ENCODE peak calls at places on chromosomes 4 and X, in five cellular contexts. X is pancreas; V is CD4-positive, CD25-positive, alpha-beta regulatory T cell; Y is GM23248; B is heart right ventricle. O is an unnamed sample.

GRCh38 chrX:103012945-103013344 is 51.0 kb downstream of the BEX1 start:
- DNase-seq in B (no peak), X (no peak), V (no peak), Y (peak; percentile 9), O (no peak)

GRCh38 chr4:141304346-141304745 is 83.7 kb downstream of the ZNF330 start:
- DNase-seq in X (no peak), V (no peak), B (no peak), Y (no peak), O (no peak)

GRCh38 chr4:118270492-118270891 is 82.3 kb downstream of the PRSS12 start:
- DNase-seq in V (peak; percentile 76), Y (peak; percentile 64), B (no peak), X (no peak), O (no peak)

GRCh38 chr4:145098675-145099037 is 545 bp downstream of the ABCE1 start:
- DNase-seq in B (no peak), X (no peak), Y (peak; percentile 86), V (peak; percentile 56), O (no peak)

GRCh38 chr4:110371016-110371795 is 104.7 kb upstream of the ENPEP start:
- DNase-seq in B (no peak), Y (no peak), X (no peak), V (no peak), O (no peak)

GRCh38 chr4:126790633-126791032 is 842.1 kb upstream of the INTU start:
- DNase-seq in V (no peak), B (no peak), X (no peak), Y (peak; percentile 15), O (no peak)

GRCh38 chr4:61408163-61408562 is 208.0 kb downstream of the ADGRL3 start:
- DNase-seq in B (no peak), Y (no peak), V (no peak), X (no peak), O (no peak)

GRCh38 chrX:134443461-134443860 is 16.5 kb upstream of the HPRT1 start:
- DNase-seq in X (no peak), B (no peak), V (no peak), Y (no peak), O (no peak)

GRCh38 chrX:123814343-123814742 is 45.5 kb upstream of the XIAP start:
- DNase-seq in Y (peak; percentile 29), X (no peak), B (no peak), V (no peak), O (no peak)

GRCh38 chr4:142840516-142841123 is 5.5 kb downstream of the INPP4B start:
- DNase-seq in X (no peak), Y (peak; percentile 75), V (peak; percentile 69), B (no peak), O (no peak)

GRCh38 chr4:142846105-142846728 is at the start of gene INPP4B:
- DNase-seq in X (peak; percentile 25), V (peak; percentile 77), B (peak; percentile 42), Y (peak; percentile 89), O (peak; percentile 48)

GRCh38 chr4:142846729-142847606 is 867 bp upstream of the INPP4B start:
- DNase-seq in Y (peak; percentile 39), X (peak; percentile 52), B (peak; percentile 33), V (peak; percentile 81), O (no peak)

GRCh38 chr4:142844782-142845181 is 1.3 kb downstream of the INPP4B start:
- DNase-seq in V (no peak), Y (peak; percentile 4), B (no peak), X (no peak), O (no peak)

DNA sequence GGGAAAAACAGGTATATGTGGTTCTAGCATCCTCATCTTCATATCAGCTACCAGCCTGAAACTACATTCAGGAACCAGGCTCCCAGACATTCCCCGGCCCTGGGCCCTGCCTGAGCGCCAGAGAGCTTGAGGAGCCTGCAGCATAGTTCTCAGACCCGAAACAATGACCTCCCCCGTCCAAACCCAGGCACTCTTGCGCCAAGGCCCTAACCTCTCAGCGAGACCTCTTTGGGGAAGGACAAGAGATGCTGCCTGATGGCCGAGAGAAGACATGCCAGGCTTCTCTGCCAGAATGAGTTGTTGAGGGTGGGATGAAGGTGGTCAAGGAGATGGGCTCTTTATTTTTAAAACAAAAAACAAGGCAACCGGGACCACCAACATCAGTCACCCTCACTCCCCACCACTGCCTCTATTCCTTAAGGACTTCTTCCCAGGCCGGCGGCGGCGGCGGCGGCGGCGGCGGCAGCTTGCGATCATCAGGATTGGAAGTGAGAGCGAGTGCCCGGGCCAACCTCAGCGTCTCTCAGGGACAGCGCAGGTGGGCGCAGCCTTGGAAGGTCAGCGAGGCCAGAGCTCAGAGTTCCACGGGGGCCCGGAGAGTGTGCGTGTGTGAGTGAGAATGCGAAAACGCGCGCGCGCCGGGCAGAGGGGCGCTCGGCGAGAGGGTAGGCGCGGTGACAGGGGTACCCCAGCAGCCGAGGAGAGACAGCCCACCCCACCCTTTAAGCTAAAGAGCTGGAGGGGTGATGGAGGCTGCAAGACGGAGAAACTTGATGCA is 619 bp downstream of the INPP4B start:
- DNase-seq in V (no peak), X (peak; percentile 14), B (peak; percentile 30), Y (peak; percentile 56), O (peak; percentile 47)
- H3K4me3 ChIP-seq in V (peak overlapping the region; percentile 32), X (peak overlapping the region; percentile 33), B (peak overlapping the region; percentile 62), Y (peak overlapping the region; percentile 80), O (peak overlapping the region; percentile 64)

GRCh38 chr4:1843852-1844251 is 12.1 kb downstream of the LETM1 start:
- DNase-seq in V (no peak), B (peak; percentile 46), Y (peak; percentile 47), X (no peak), O (no peak)
- H3K36me3 ChIP-seq in V (peaks cover 50% of the 10 kb centered on the region), B (no peaks in the 10 kb centered on the region), Y (peaks cover 13% of the 10 kb centered on the region), X (peaks cover 16% of the 10 kb centered on the region), O (peaks cover 87% of the 10 kb centered on the region)

GRCh38 chr4:10124167-10124930 is 7.8 kb upstream of the WDR1 start:
- DNase-seq in V (no peak), B (no peak), Y (no peak), X (no peak), O (no peak)

GRCh38 chr4:10130190-10130888 is 13.7 kb upstream of the WDR1 start:
- DNase-seq in Y (no peak), V (no peak), B (no peak), X (no peak), O (no peak)

GRCh38 chr4:10131202-10131601 is 14.6 kb upstream of the WDR1 start:
- DNase-seq in B (no peak), V (no peak), Y (no peak), X (no peak), O (no peak)

GRCh38 chr4:10129196-10130185 is 12.9 kb upstream of the WDR1 start:
- DNase-seq in B (no peak), Y (peak; percentile 61), X (no peak), V (no peak), O (no peak)

DNA sequence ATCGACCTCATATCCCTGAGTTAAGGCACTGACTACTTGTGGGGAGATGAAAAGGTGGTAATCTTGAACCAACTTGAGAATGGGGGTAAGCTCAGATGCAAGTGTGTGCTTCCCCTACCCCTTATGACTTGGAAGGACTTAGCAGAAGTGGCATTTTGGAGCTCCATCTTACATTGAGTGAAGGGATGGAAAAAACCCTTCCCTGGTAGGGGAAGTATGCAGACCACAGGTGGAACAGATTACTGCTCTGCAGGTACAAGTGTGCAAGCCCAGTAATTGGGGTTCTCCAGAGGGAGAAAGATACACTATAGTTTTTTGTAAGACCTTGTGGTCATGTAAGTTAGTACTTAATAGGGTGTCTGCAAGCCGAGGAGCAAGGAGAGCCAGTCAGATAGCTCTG is 12.2 kb upstream of the WDR1 start:
- DNase-seq in X (no peak), Y (no peak), V (no peak), B (no peak), O (no peak)
- H3K4me3 ChIP-seq in X (no peak overlapping the region), Y (no peak overlapping the region), V (no peak overlapping the region), B (no peak overlapping the region), O (no peak overlapping the region)

DNA sequence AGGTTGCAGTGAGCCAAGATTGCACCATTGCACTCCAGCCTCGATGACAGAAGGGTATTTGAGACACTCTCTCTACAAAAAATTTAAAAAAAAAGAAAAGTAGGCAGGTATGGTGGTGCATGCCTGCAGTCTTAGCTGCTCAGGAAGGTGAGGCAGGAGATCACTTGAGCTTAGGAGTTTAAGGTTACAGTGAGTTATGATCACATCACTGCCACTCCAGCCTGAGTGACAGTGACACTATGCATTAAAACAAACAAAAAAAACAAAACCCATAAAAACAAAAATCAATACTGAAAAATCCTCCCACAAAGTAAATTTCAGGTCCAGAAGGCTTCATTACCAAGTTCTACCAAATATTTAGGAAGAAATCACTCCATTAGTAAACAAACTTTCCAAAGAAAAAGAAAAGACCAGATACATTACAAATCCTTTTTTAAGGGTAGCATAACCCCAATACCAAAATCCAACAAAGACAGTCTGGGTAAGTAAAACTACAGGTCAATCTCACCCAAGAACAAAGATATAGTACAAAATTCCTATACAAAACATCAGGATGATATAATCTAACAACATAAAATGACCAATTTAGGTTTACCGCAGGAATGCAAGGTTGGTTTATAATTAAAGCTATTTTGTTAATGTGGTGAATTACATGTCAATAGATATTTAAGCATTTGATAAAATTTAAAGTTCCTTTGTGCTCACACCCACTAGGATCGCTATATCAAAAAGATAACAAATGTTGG is 11.7 kb downstream of the NELFA start:
- DNase-seq in B (no peak), Y (no peak), X (no peak), V (no peak), O (no peak)
- H3K36me3 ChIP-seq in B (no peaks in the 10 kb centered on the region), Y (peaks cover 24% of the 10 kb centered on the region), X (no peaks in the 10 kb centered on the region), V (peaks cover 21% of the 10 kb centered on the region), O (no peaks in the 10 kb centered on the region)

DNA sequence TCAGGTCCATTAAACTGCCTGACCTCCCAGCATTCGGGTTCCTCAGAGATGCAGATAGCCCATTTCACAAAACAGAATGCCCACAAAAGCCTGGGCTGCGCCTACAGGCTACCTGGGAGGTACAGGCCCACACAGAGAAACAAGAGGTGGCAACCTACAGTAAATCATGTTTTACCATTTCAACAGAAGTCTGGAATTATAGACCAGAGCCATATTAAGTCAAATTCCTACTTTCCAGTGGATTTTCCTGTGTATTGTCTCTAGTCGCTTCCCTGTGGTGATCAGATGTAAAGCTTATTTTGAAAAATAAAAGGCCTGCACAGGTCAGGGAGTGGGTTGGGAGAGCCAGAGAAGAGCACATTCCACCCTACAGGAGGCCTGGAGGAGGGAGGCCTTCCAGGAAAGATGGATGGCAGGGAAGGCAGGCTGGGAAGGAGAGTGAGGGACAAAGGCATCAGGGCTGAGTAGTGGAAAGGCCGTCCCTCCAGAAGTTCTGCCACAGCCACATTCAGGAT is 19.1 kb upstream of the USO1 start:
- DNase-seq in V (no peak), Y (no peak), B (no peak), X (no peak), O (no peak)
- H3K4me3 ChIP-seq in V (no peak overlapping the region), Y (no peak overlapping the region), B (no peak overlapping the region), X (no peak overlapping the region), O (no peak overlapping the region)

GRCh38 chr4:56026596-56026995 is 77.9 kb downstream of the CEP135 start:
- DNase-seq in B (no peak), Y (peak; percentile 24), V (no peak), X (no peak), O (no peak)

DNA sequence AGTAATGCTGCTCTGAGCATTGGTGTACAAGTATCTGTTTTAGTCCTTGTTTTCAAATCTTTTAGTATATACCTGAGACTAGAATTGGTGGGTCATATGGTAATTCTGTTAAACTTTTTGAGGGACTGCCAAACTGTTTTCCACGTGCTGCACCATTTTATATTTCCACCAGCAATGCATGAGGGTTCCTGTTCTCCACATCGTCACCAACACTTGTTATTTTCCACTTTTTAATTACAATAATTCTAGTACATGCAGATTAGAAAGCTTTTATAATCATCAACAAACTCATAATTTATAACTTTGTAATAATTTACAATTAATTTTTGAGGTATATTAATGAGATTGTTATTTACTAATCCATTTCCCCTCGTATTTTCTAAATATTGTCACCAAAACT is 79.4 kb downstream of the CEP135 start:
- DNase-seq in B (no peak), V (no peak), X (no peak), Y (no peak), O (no peak)
- H3K36me3 ChIP-seq in B (no peaks in the 10 kb centered on the region), V (peaks cover 62% of the 10 kb centered on the region), X (no peaks in the 10 kb centered on the region), Y (peaks cover 15% of the 10 kb centered on the region), O (peaks cover 51% of the 10 kb centered on the region)

O was measured in lower lobe of right lung.